ENCODE peak calls at places on chromosomes 2 and 18, in five cellular contexts. V, U, T, I and G are unnamed samples.

GRCh38 chr18:77203071-77203470 is 46.6 kb upstream of the GALR1 start:
- DNase-seq in V (no peak), U (no peak), T (no peak), I (no peak), G (no peak)

GRCh38 chr2:224025874-224026273 is 13.2 kb downstream of the SERPINE2 start:
- DNase-seq in V (no peak), U (peak; percentile 28), T (peak; percentile 2), I (peak; percentile 39), G (no peak)

GRCh38 chr2:20194097-20194989 is 30.6 kb downstream of the SDC1 start:
- DNase-seq in V (no peak), U (no peak), T (no peak), I (no peak), G (no peak)

GRCh38 chr2:131023758-131024157 is 69.5 kb downstream of the FAM168B start:
- DNase-seq in V (no peak), U (no peak), T (no peak), I (no peak), G (no peak)

GRCh38 chr2:209121691-209122090 is 302.2 kb upstream of the MAP2 start:
- DNase-seq in V (no peak), U (no peak), T (no peak), I (no peak), G (no peak)

GRCh38 chr18:22971038-22971437 is 37.9 kb downstream of the RBBP8 start:
- DNase-seq in V (no peak), U (no peak), T (no peak), I (no peak), G (no peak)

GRCh38 chr2:55408946-55409868 is 10.4 kb downstream of the CCDC88A start:
- DNase-seq in V (peak; percentile 12), U (no peak), T (no peak), I (no peak), G (no peak)

GRCh38 chr2:159195719-159196118 is 90.8 kb downstream of the WDSUB1 start:
- DNase-seq in V (no peak), U (no peak), T (no peak), I (no peak), G (no peak)

GRCh38 chr2:113980946-113981345 is 91.1 kb downstream of the ACTR3 start:
- DNase-seq in V (no peak), U (no peak), T (no peak), I (no peak), G (no peak)